ENCODE peak calls at places on chromosomes 4 and X, in five cellular contexts. J is HCT116, C is K562, Z is HepG2, G is SK-N-SH. O is an unnamed sample.

GRCh38 chr4:183205682-183206081 is 106.6 kb downstream of the WWC2 start:
- DNase-seq in J (no peak), G (no peak), C (no peak), Z (no peak), O (no peak)

GRCh38 chr4:150152764-150153163 is 74.5 kb downstream of the DCLK2 start:
- DNase-seq in G (no peak), Z (no peak), C (no peak), J (no peak), O (no peak)

GRCh38 chr4:41058426-41058825 is 155.9 kb downstream of the APBB2 start:
- DNase-seq in Z (no peak), G (no peak), C (no peak), J (no peak), O (no peak)

GRCh38 chr4:37936889-37937498 is 23.2 kb upstream of the PTTG2 start:
- DNase-seq in G (no peak), C (no peak), Z (no peak), J (no peak), O (no peak)

GRCh38 chr4:3520796-3521600 is 11.2 kb downstream of the LRPAP1 start:
- DNase-seq in J (no peak), C (no peak), G (no peak), Z (no peak), O (no peak)

GRCh38 chrX:36961590-36961989 is 46.6 kb upstream of the FAM47C start:
- DNase-seq in G (no peak), Z (peak; percentile 1), C (no peak), J (peak; percentile 15), O (peak; percentile 26)

GRCh38 chrX:49271341-49271740 is 1.7 kb downstream of the PPP1R3F start:
- DNase-seq in J (no peak), C (no peak), G (no peak), Z (no peak), O (peak; percentile 79)

GRCh38 chr4:2256156-2256731 is 5.7 kb downstream of the MXD4 start:
- DNase-seq in C (no peak), Z (no peak), J (no peak), G (peak; percentile 24), O (no peak)

GRCh38 chrX:154751121-154751668 is 318 bp upstream of the GAB3 start:
- DNase-seq in J (no peak), G (no peak), C (peak; percentile 52), Z (no peak), O (no peak)

GRCh38 chr4:108731001-108731400 is 31.9 kb downstream of the ETNPPL start:
- DNase-seq in G (no peak), C (no peak), J (no peak), Z (no peak), O (no peak)

GRCh38 chr4:38306482-38307071 is 346.4 kb downstream of the PTTG2 start:
- DNase-seq in J (no peak), G (no peak), Z (no peak), C (no peak), O (no peak)

GRCh38 chr4:48342559-48342878 is 1.2 kb downstream of the SLAIN2 start:
- DNase-seq in J (no peak), G (no peak), Z (no peak), C (no peak), O (no peak)

GRCh38 chrX:125175991-125176390 is 143.7 kb upstream of the TEX13C start:
- DNase-seq in G (no peak), C (no peak), Z (no peak), J (no peak), O (no peak)

GRCh38 chr4:184784628-184785257 is 41.0 kb downstream of the ACSL1 start:
- DNase-seq in G (peak; percentile 63), C (no peak), J (no peak), Z (no peak), O (no peak)

GRCh38 chr4:38856524-38857337 is at the start of gene TLR6:
- DNase-seq in Z (peak; percentile 57), C (peak; percentile 51), J (peak; percentile 80), G (peak; percentile 51), O (peak; percentile 69)

GRCh38 chr4:77579406-77580076 is 26.1 kb upstream of the CXCL13 start:
- DNase-seq in J (peak; percentile 39), G (no peak), C (no peak), Z (no peak), O (no peak)

GRCh38 chrX:53695901-53696300 is 9.4 kb upstream of the HUWE1 start:
- DNase-seq in Z (no peak), C (no peak), G (no peak), J (no peak), O (no peak)

GRCh38 chr4:74682567-74683359 is 111.6 kb downstream of the BTC start:
- DNase-seq in Z (peak; percentile 47), J (peak; percentile 89), C (peak; percentile 58), G (no peak), O (peak; percentile 34)

GRCh38 chr4:37758226-37758625 is 68.3 kb upstream of the PGM2 start:
- DNase-seq in G (no peak), J (no peak), Z (peak; percentile 44), C (no peak), O (no peak)

GRCh38 chr4:114263233-114263632 is 283.8 kb upstream of the ARSJ start:
- DNase-seq in G (no peak), J (no peak), Z (no peak), C (no peak), O (no peak)

GRCh38 chr4:911871-912490 is 20.1 kb downstream of the GAK start:
- DNase-seq in G (no peak), Z (no peak), J (no peak), C (no peak), O (no peak)

GRCh38 chr4:189001283-189001970 is 862.2 kb downstream of the TRIML1 start:
- DNase-seq in C (no peak), G (no peak), J (no peak), Z (no peak), O (no peak)

GRCh38 chr4:1081689-1082040 is 31.7 kb downstream of the RNF212 start:
- DNase-seq in Z (no peak), J (no peak), C (no peak), G (no peak), O (no peak)

GRCh38 chr4:75168548-75168947 is 235.6 kb downstream of the PARM1 start:
- DNase-seq in Z (no peak), C (no peak), J (no peak), G (no peak), O (no peak)

GRCh38 chrX:138711399-138712347 is at the start of gene FGF13:
- DNase-seq in G (peak; percentile 35), Z (peak; percentile 0), C (no peak), J (no peak), O (peak; percentile 28)

GRCh38 chr4:118798658-118799057 is 37.3 kb downstream of the SEC24D start:
- DNase-seq in J (no peak), C (no peak), Z (no peak), G (peak; percentile 27), O (no peak)

GRCh38 chr4:100095729-100096595 is 94.3 kb downstream of the DDIT4L start:
- DNase-seq in J (peak; percentile 69), G (peak; percentile 50), C (peak; percentile 8), Z (peak; percentile 54), O (peak; percentile 67)

GRCh38 chr4:165009493-165010227 is 22.1 kb upstream of the TRIM60 start:
- DNase-seq in G (no peak), Z (no peak), J (no peak), C (no peak), O (no peak)
- TF ChIP-seq JUND in G (no peak), Z (no peak), J (no peak), C (no peak), O (no peak)

DNA sequence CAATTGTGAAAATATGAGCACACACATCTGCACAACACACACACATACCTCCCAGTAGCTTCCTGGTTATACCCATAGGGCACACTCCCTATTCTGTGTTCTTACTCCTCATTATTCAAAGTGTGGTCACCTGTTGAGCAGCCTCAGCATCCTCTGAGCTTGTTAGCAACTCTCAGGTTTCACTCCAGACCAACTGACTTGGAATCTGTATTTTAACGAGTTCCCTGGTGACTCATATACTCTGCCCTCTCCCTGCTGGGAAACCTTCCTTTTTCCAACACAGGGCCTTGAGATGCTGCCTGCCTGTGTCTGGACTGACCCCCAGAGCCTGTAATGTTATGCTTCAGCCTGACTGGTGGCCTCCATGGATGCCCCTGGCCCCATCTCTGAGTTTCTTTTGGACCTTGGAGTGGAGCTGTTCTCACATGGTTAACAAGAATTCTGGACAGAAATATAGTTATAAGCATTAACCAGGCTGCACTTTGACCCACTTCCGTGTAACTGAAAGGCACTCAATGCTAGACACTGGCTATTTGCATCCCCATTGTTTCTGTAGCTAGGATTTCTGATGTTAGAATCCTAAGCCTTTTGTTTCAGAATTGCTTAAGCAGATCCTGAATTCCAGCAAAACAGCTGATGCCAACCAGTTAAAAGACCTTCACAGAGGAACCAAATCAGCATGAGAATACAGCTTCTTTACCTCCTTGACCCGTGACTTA is 262.6 kb downstream of the STIM2 start:
- DNase-seq in Z (no peak), J (peak; percentile 12), C (no peak), G (no peak), O (no peak)
- TF ChIP-seq JUND in Z (no peak), J (peak; percentile 58), C (no peak), G (no peak), O (no peak)

GRCh38 chrX:40199704-40200103 is 101.9 kb upstream of the BCOR start:
- DNase-seq in Z (no peak), C (no peak), J (no peak), G (no peak), O (no peak)
- TF ChIP-seq JUND in Z (no peak), C (no peak), J (no peak), G (no peak), O (no peak)

GRCh38 chrX:79147477-79147876 is 3.0 kb downstream of the GPR174 start:
- DNase-seq in Z (no peak), J (no peak), G (no peak), C (no peak), O (no peak)
- TF ChIP-seq JUND in Z (no peak), J (no peak), G (no peak), C (no peak), O (no peak)

DNA sequence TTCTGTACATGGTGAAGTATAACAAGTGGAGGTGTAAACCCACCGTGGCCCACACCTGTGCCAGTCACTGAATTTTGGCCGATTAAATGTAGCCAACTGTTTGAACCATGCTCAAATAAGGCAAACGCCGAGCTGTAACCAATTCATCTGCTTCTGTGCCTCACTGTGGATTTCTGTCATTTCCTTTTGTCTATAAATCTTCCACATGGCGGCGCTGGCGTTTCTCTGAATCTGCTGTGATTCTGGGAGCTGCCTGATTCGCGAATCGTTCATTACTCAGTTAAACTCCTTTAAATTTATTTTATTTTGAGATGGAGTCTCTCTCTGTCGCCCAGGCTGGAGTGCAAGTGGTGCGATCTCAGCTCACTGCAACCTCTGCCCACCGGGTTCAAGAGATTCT is 19.2 kb downstream of the SUPT20HL2 start:
- DNase-seq in G (peak; percentile 31), J (no peak), Z (no peak), C (no peak), O (peak; percentile 67)
- TF ChIP-seq JUND in G (no peak), J (no peak), Z (no peak), C (no peak), O (no peak)

O was measured in T47D.